ENCODE peak calls at places on chromosomes 12 and 14, in six cellular contexts. One of them, this sample, is unnamed.

GRCh38 chr14:48140804-48141203 is 465.4 kb upstream of the MDGA2 start:
- DNase-seq in Peyer's patch: no peak
- DNase-seq in fibroblast of lung: no peak
- DNase-seq in HCT116: no peak
- DNase-seq in mammary epithelial cell: no peak
- DNase-seq in BE2C: no peak
- DNase-seq in this sample: no peak

GRCh38 chr14:103997391-103997790 is 55.1 kb upstream of the RD3L start:
- DNase-seq in HCT116: no peak
- DNase-seq in BE2C: no peak
- DNase-seq in Peyer's patch: no peak
- DNase-seq in mammary epithelial cell: no peak
- DNase-seq in fibroblast of lung: no peak
- DNase-seq in this sample: no peak

GRCh38 chr14:92601757-92602417 is 88.3 kb downstream of the RIN3 start:
- DNase-seq in Peyer's patch: no peak
- DNase-seq in HCT116: no peak
- DNase-seq in fibroblast of lung: no peak
- DNase-seq in BE2C: no peak
- DNase-seq in mammary epithelial cell: no peak
- DNase-seq in this sample: no peak

GRCh38 chr12:108135627-108136026 is 6.5 kb downstream of the WSCD2 start:
- DNase-seq in Peyer's patch: no peak
- DNase-seq in mammary epithelial cell: no peak
- DNase-seq in fibroblast of lung: no peak
- DNase-seq in BE2C: no peak
- DNase-seq in HCT116: no peak
- DNase-seq in this sample: no peak

GRCh38 chr12:94592080-94592479 is 58.3 kb downstream of the TMCC3 start:
- DNase-seq in HCT116: no peak
- DNase-seq in fibroblast of lung: no peak
- DNase-seq in Peyer's patch: no peak
- DNase-seq in mammary epithelial cell: peak
- DNase-seq in BE2C: no peak
- DNase-seq in this sample: no peak

GRCh38 chr14:21734457-21735074 is 60.9 kb upstream of the OR4E1 start:
- DNase-seq in BE2C: peak
- DNase-seq in HCT116: peak
- DNase-seq in fibroblast of lung: peak
- DNase-seq in mammary epithelial cell: peak
- DNase-seq in Peyer's patch: peak
- DNase-seq in this sample: peak

GRCh38 chr12:122203301-122203967 is at the start of gene B3GNT4:
- DNase-seq in fibroblast of lung: peak
- DNase-seq in mammary epithelial cell: peak
- DNase-seq in HCT116: peak
- DNase-seq in Peyer's patch: peak
- DNase-seq in BE2C: peak
- DNase-seq in this sample: peak

GRCh38 chr12:3747976-3748619 is 4.8 kb downstream of the CRACR2A start:
- DNase-seq in HCT116: no peak
- DNase-seq in BE2C: no peak
- DNase-seq in mammary epithelial cell: no peak
- DNase-seq in Peyer's patch: no peak
- DNase-seq in fibroblast of lung: no peak
- DNase-seq in this sample: no peak

GRCh38 chr14:69632752-69633151 is 21.4 kb downstream of the SUSD6 start:
- DNase-seq in HCT116: no peak
- DNase-seq in mammary epithelial cell: no peak
- DNase-seq in BE2C: no peak
- DNase-seq in Peyer's patch: no peak
- DNase-seq in fibroblast of lung: no peak
- DNase-seq in this sample: no peak

GRCh38 chr12:5094986-5095385 is 51.3 kb downstream of the KCNA5 start:
- DNase-seq in mammary epithelial cell: no peak
- DNase-seq in Peyer's patch: no peak
- DNase-seq in BE2C: no peak
- DNase-seq in HCT116: no peak
- DNase-seq in fibroblast of lung: no peak
- DNase-seq in this sample: no peak

GRCh38 chr12:25769076-25769945 is 189.2 kb upstream of the RASSF8 start:
- DNase-seq in mammary epithelial cell: peak
- DNase-seq in fibroblast of lung: peak
- DNase-seq in BE2C: no peak
- DNase-seq in HCT116: no peak
- DNase-seq in Peyer's patch: no peak
- DNase-seq in this sample: peak

GRCh38 chr12:109863961-109864712 is 16.2 kb downstream of the GLTP start:
- DNase-seq in BE2C: no peak
- DNase-seq in fibroblast of lung: peak
- DNase-seq in Peyer's patch: peak
- DNase-seq in HCT116: no peak
- DNase-seq in mammary epithelial cell: no peak
- DNase-seq in this sample: peak

GRCh38 chr14:21476526-21476924 is 234 bp downstream of the RAB2B start:
- DNase-seq in Peyer's patch: peak
- DNase-seq in BE2C: no peak
- DNase-seq in HCT116: no peak
- DNase-seq in fibroblast of lung: no peak
- DNase-seq in mammary epithelial cell: peak
- DNase-seq in this sample: peak

GRCh38 chr12:115443351-115443938 is 759.5 kb upstream of the TBX3 start:
- DNase-seq in Peyer's patch: no peak
- DNase-seq in fibroblast of lung: no peak
- DNase-seq in mammary epithelial cell: no peak
- DNase-seq in HCT116: no peak
- DNase-seq in BE2C: no peak
- DNase-seq in this sample: no peak

GRCh38 chr12:45415393-45415817 is 199.5 kb downstream of the ANO6 start:
- DNase-seq in BE2C: peak
- DNase-seq in mammary epithelial cell: peak
- DNase-seq in Peyer's patch: no peak
- DNase-seq in HCT116: peak
- DNase-seq in fibroblast of lung: peak
- DNase-seq in this sample: peak

GRCh38 chr12:24853588-24853987 is 95.3 kb downstream of the BCAT1 start:
- DNase-seq in HCT116: no peak
- DNase-seq in fibroblast of lung: peak
- DNase-seq in mammary epithelial cell: peak
- DNase-seq in BE2C: no peak
- DNase-seq in Peyer's patch: no peak
- DNase-seq in this sample: peak

GRCh38 chr12:69254046-69254445 is 14.7 kb downstream of the CPSF6 start:
- DNase-seq in Peyer's patch: no peak
- DNase-seq in BE2C: no peak
- DNase-seq in fibroblast of lung: peak
- DNase-seq in HCT116: peak
- DNase-seq in mammary epithelial cell: peak
- DNase-seq in this sample: peak

GRCh38 chr14:65431951-65432350 is 19.4 kb downstream of the FUT8 start:
- DNase-seq in BE2C: no peak
- DNase-seq in HCT116: no peak
- DNase-seq in mammary epithelial cell: no peak
- DNase-seq in fibroblast of lung: no peak
- DNase-seq in Peyer's patch: no peak
- DNase-seq in this sample: peak

GRCh38 chr12:59046763-59047534 is 126.6 kb upstream of the LRIG3 start:
- DNase-seq in HCT116: no peak
- DNase-seq in Peyer's patch: no peak
- DNase-seq in BE2C: no peak
- DNase-seq in fibroblast of lung: no peak
- DNase-seq in mammary epithelial cell: peak
- DNase-seq in this sample: no peak

GRCh38 chr14:92990456-92991430 is 67.8 kb downstream of the CHGA start:
- DNase-seq in HCT116: no peak
- DNase-seq in Peyer's patch: no peak
- DNase-seq in fibroblast of lung: no peak
- DNase-seq in BE2C: peak
- DNase-seq in mammary epithelial cell: no peak
- DNase-seq in this sample: no peak

GRCh38 chr12:8466171-8466692 is 10.5 kb downstream of the CLEC6A start:
- DNase-seq in HCT116: no peak
- DNase-seq in Peyer's patch: no peak
- DNase-seq in fibroblast of lung: no peak
- DNase-seq in mammary epithelial cell: no peak
- DNase-seq in BE2C: no peak
- DNase-seq in this sample: no peak

GRCh38 chr12:8465597-8465996 is 9.8 kb downstream of the CLEC6A start:
- DNase-seq in mammary epithelial cell: no peak
- DNase-seq in fibroblast of lung: no peak
- DNase-seq in HCT116: no peak
- DNase-seq in BE2C: no peak
- DNase-seq in Peyer's patch: no peak
- DNase-seq in this sample: no peak

GRCh38 chr12:8475508-8475907 is 19.7 kb downstream of the CLEC6A start:
- DNase-seq in BE2C: no peak
- DNase-seq in Peyer's patch: no peak
- DNase-seq in fibroblast of lung: no peak
- DNase-seq in mammary epithelial cell: no peak
- DNase-seq in HCT116: no peak
- DNase-seq in this sample: no peak

DNA sequence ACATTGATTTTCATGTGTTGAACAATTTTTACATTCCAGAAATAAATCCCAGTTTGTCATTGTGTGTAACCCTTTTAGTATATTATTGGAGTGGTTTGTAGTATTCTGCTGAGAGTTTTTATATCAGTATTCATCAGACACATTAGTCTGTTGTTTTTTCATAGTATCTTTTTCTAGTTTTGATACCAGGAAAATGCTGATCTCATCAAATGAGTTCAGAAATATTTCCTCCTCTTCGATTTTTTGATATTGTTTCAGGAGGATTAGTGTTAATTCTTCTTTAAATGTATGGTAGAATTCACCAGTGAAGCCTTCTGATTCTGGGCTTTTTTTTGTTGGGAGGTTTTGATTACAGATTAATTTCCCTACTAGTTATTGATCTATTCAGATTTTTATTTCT is 15.3 kb downstream of the CLEC6A start:
- DNase-seq in mammary epithelial cell: no peak
- DNase-seq in fibroblast of lung: no peak
- DNase-seq in BE2C: no peak
- DNase-seq in Peyer's patch: no peak
- DNase-seq in HCT116: no peak
- DNase-seq in this sample: no peak
- H3K4me3 ChIP-seq in mammary epithelial cell: no peak
- H3K4me3 ChIP-seq in fibroblast of lung: no peak
- H3K4me3 ChIP-seq in BE2C: no peak
- H3K4me3 ChIP-seq in Peyer's patch: no peak
- H3K4me3 ChIP-seq in HCT116: no peak
- H3K4me3 ChIP-seq in this sample: no peak

GRCh38 chr14:50937325-50937724 is 7.0 kb downstream of the PYGL start:
- DNase-seq in fibroblast of lung: peak
- DNase-seq in mammary epithelial cell: peak
- DNase-seq in BE2C: no peak
- DNase-seq in HCT116: no peak
- DNase-seq in Peyer's patch: no peak
- DNase-seq in this sample: peak
- TF ChIP-seq CTCF in fibroblast of lung: no peak
- TF ChIP-seq CTCF in mammary epithelial cell: no peak
- TF ChIP-seq CTCF in BE2C: no peak
- TF ChIP-seq CTCF in HCT116: no peak
- TF ChIP-seq CTCF in Peyer's patch: no peak
- TF ChIP-seq CTCF in this sample: no peak

GRCh38 chr12:40106655-40107054 is 774 bp upstream of the SLC2A13 start:
- DNase-seq in mammary epithelial cell: no peak
- DNase-seq in Peyer's patch: no peak
- DNase-seq in fibroblast of lung: no peak
- DNase-seq in BE2C: no peak
- DNase-seq in HCT116: no peak
- DNase-seq in this sample: no peak
- H3K4me3 ChIP-seq in mammary epithelial cell: peak
- H3K4me3 ChIP-seq in Peyer's patch: peak
- H3K4me3 ChIP-seq in fibroblast of lung: peak
- H3K4me3 ChIP-seq in BE2C: peak
- H3K4me3 ChIP-seq in HCT116: no peak
- H3K4me3 ChIP-seq in this sample: no peak

GRCh38 chr12:57631566-57632368 is 1.2 kb downstream of the B4GALNT1 start:
- DNase-seq in fibroblast of lung: no peak
- DNase-seq in HCT116: no peak
- DNase-seq in mammary epithelial cell: no peak
- DNase-seq in Peyer's patch: no peak
- DNase-seq in BE2C: no peak
- DNase-seq in this sample: peak

GRCh38 chr12:57629897-57630471 is 3.0 kb downstream of the B4GALNT1 start:
- DNase-seq in HCT116: no peak
- DNase-seq in mammary epithelial cell: no peak
- DNase-seq in BE2C: no peak
- DNase-seq in fibroblast of lung: no peak
- DNase-seq in Peyer's patch: no peak
- DNase-seq in this sample: no peak

GRCh38 chr12:57632369-57632897 is 568 bp downstream of the B4GALNT1 start:
- DNase-seq in HCT116: no peak
- DNase-seq in BE2C: peak
- DNase-seq in mammary epithelial cell: peak
- DNase-seq in Peyer's patch: no peak
- DNase-seq in fibroblast of lung: no peak
- DNase-seq in this sample: no peak

GRCh38 chr12:57630891-57631433 is 2.0 kb downstream of the B4GALNT1 start:
- DNase-seq in BE2C: no peak
- DNase-seq in fibroblast of lung: no peak
- DNase-seq in Peyer's patch: no peak
- DNase-seq in HCT116: no peak
- DNase-seq in mammary epithelial cell: no peak
- DNase-seq in this sample: no peak

GRCh38 chr12:57632898-57633825 is at the start of gene B4GALNT1:
- DNase-seq in Peyer's patch: peak
- DNase-seq in fibroblast of lung: peak
- DNase-seq in BE2C: peak
- DNase-seq in mammary epithelial cell: peak
- DNase-seq in HCT116: peak
- DNase-seq in this sample: peak
- TF ChIP-seq CTCF in Peyer's patch: peak
- TF ChIP-seq CTCF in fibroblast of lung: peak
- TF ChIP-seq CTCF in BE2C: peak
- TF ChIP-seq CTCF in mammary epithelial cell: peak
- TF ChIP-seq CTCF in HCT116: peak
- TF ChIP-seq CTCF in this sample: peak

DNA sequence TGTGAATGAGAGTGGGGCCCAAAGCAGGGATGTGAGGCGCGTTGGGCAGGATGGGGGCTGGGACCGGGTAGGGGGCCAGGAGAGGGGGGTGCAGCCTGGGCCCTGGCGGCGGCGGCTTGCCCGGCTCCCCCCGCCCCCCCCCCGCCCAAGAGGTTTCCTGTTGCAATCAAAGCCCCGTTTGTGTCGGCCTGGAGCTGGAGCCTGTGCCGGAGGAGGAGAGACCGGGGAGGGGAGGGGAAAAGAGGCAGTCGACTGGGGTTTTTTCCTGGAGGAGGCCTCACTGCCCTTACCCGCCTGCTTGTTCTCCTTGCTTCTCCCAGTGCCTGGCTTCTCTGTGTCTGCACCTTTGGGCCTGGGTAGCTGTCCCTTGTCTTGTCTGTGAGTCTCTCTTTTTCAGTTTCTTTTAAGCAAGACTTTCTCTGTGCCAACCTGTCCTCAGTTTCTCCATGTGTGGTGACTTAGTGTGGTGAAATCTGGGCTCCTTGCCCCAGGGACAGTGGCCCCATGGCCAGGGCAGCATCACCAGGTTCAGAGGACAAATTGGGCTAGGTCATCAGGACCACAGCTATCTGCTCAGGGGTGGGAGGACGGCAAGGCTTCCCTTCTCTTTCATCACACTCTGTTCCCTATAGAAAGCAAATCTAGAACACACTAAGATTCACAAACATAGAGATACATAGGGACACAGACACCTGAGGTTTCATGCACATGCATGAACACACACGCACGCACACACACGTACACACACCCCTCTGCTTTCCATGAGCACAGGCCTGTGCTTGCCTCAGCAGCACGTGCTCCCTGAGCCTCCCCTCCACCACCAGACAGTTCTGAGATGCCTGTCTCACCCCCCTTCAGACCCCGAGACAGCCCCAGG is 8.4 kb downstream of the RARG start:
- DNase-seq in mammary epithelial cell: peak
- DNase-seq in Peyer's patch: no peak
- DNase-seq in fibroblast of lung: peak
- DNase-seq in BE2C: no peak
- DNase-seq in HCT116: no peak
- DNase-seq in this sample: peak
- H3K4me3 ChIP-seq in mammary epithelial cell: no peak
- H3K4me3 ChIP-seq in Peyer's patch: no peak
- H3K4me3 ChIP-seq in fibroblast of lung: no peak
- H3K4me3 ChIP-seq in BE2C: no peak
- H3K4me3 ChIP-seq in HCT116: no peak
- H3K4me3 ChIP-seq in this sample: no peak